ENCODE peak calls at places on chromosomes 2 and 18, in nine cellular contexts. One of them, this sample, is unnamed.

GRCh38 chr2:39523308-39524044 is 86.4 kb upstream of the MAP4K3 start:
- DNase-seq in stimulated activated CD4-positive, alpha-beta T cell treated with anti-CD3 and anti-CD28 coated beads, Interleukin-15, amount 100 ng/mL, for 1 hour: no peak
- DNase-seq in DND-41: no peak
- DNase-seq in EL: peak
- DNase-seq in NCI-H1105: no peak
- DNase-seq in PC-3: peak
- DNase-seq in NCI-H2081: no peak
- DNase-seq in RPMI8226: no peak
- DNase-seq in fibroblast of mammary gland: peak
- DNase-seq in this sample: no peak

GRCh38 chr2:225165052-225165451 is 122.8 kb upstream of the DOCK10 start:
- DNase-seq in stimulated activated CD4-positive, alpha-beta T cell treated with anti-CD3 and anti-CD28 coated beads, Interleukin-15, amount 100 ng/mL, for 1 hour: no peak
- DNase-seq in DND-41: no peak
- DNase-seq in EL: peak
- DNase-seq in NCI-H1105: no peak
- DNase-seq in PC-3: peak
- DNase-seq in NCI-H2081: no peak
- DNase-seq in RPMI8226: no peak
- DNase-seq in fibroblast of mammary gland: peak
- DNase-seq in this sample: no peak

GRCh38 chr18:46464926-46465655 is 191.9 kb downstream of the LOXHD1 start:
- DNase-seq in stimulated activated CD4-positive, alpha-beta T cell treated with anti-CD3 and anti-CD28 coated beads, Interleukin-15, amount 100 ng/mL, for 1 hour: no peak
- DNase-seq in DND-41: no peak
- DNase-seq in EL: no peak
- DNase-seq in NCI-H1105: no peak
- DNase-seq in PC-3: no peak
- DNase-seq in NCI-H2081: no peak
- DNase-seq in RPMI8226: no peak
- DNase-seq in fibroblast of mammary gland: no peak
- DNase-seq in this sample: no peak

GRCh38 chr2:200736646-200737274 is 75.0 kb upstream of the BZW1 start:
- DNase-seq in stimulated activated CD4-positive, alpha-beta T cell treated with anti-CD3 and anti-CD28 coated beads, Interleukin-15, amount 100 ng/mL, for 1 hour: no peak
- DNase-seq in DND-41: no peak
- DNase-seq in EL: no peak
- DNase-seq in NCI-H1105: no peak
- DNase-seq in PC-3: no peak
- DNase-seq in NCI-H2081: no peak
- DNase-seq in RPMI8226: no peak
- DNase-seq in fibroblast of mammary gland: no peak
- DNase-seq in this sample: no peak

GRCh38 chr2:68824831-68825230 is 46.4 kb downstream of the BMP10 start:
- DNase-seq in stimulated activated CD4-positive, alpha-beta T cell treated with anti-CD3 and anti-CD28 coated beads, Interleukin-15, amount 100 ng/mL, for 1 hour: no peak
- DNase-seq in DND-41: no peak
- DNase-seq in EL: peak
- DNase-seq in NCI-H1105: no peak
- DNase-seq in PC-3: peak
- DNase-seq in NCI-H2081: no peak
- DNase-seq in RPMI8226: no peak
- DNase-seq in fibroblast of mammary gland: peak
- DNase-seq in this sample: no peak

GRCh38 chr2:11368059-11368572 is 23.7 kb upstream of the ROCK2 start:
- DNase-seq in stimulated activated CD4-positive, alpha-beta T cell treated with anti-CD3 and anti-CD28 coated beads, Interleukin-15, amount 100 ng/mL, for 1 hour: no peak
- DNase-seq in DND-41: no peak
- DNase-seq in EL: no peak
- DNase-seq in NCI-H1105: no peak
- DNase-seq in PC-3: no peak
- DNase-seq in NCI-H2081: no peak
- DNase-seq in RPMI8226: no peak
- DNase-seq in fibroblast of mammary gland: peak
- DNase-seq in this sample: no peak

GRCh38 chr18:33116376-33116775 is 324.1 kb downstream of the CCDC178 start:
- DNase-seq in stimulated activated CD4-positive, alpha-beta T cell treated with anti-CD3 and anti-CD28 coated beads, Interleukin-15, amount 100 ng/mL, for 1 hour: no peak
- DNase-seq in DND-41: no peak
- DNase-seq in EL: no peak
- DNase-seq in NCI-H1105: peak
- DNase-seq in PC-3: peak
- DNase-seq in NCI-H2081: peak
- DNase-seq in RPMI8226: peak
- DNase-seq in fibroblast of mammary gland: no peak
- DNase-seq in this sample: peak

GRCh38 chr2:16249269-16250055 is 309.1 kb downstream of the MYCN start:
- DNase-seq in stimulated activated CD4-positive, alpha-beta T cell treated with anti-CD3 and anti-CD28 coated beads, Interleukin-15, amount 100 ng/mL, for 1 hour: no peak
- DNase-seq in DND-41: no peak
- DNase-seq in EL: no peak
- DNase-seq in NCI-H1105: no peak
- DNase-seq in PC-3: no peak
- DNase-seq in NCI-H2081: no peak
- DNase-seq in RPMI8226: no peak
- DNase-seq in fibroblast of mammary gland: no peak
- DNase-seq in this sample: no peak

GRCh38 chr2:181891258-181891965 is at the start of gene ITPRID2:
- DNase-seq in stimulated activated CD4-positive, alpha-beta T cell treated with anti-CD3 and anti-CD28 coated beads, Interleukin-15, amount 100 ng/mL, for 1 hour: peak
- DNase-seq in DND-41: peak
- DNase-seq in EL: peak
- DNase-seq in NCI-H1105: peak
- DNase-seq in PC-3: peak
- DNase-seq in NCI-H2081: peak
- DNase-seq in RPMI8226: peak
- DNase-seq in fibroblast of mammary gland: peak
- DNase-seq in this sample: peak

GRCh38 chr18:25651553-25651952 is 299.6 kb upstream of the ZNF521 start:
- DNase-seq in stimulated activated CD4-positive, alpha-beta T cell treated with anti-CD3 and anti-CD28 coated beads, Interleukin-15, amount 100 ng/mL, for 1 hour: no peak
- DNase-seq in DND-41: no peak
- DNase-seq in EL: peak
- DNase-seq in NCI-H1105: no peak
- DNase-seq in PC-3: no peak
- DNase-seq in NCI-H2081: no peak
- DNase-seq in RPMI8226: no peak
- DNase-seq in fibroblast of mammary gland: no peak
- DNase-seq in this sample: no peak

GRCh38 chr18:59881728-59882685 is 17.8 kb upstream of the PMAIP1 start:
- DNase-seq in stimulated activated CD4-positive, alpha-beta T cell treated with anti-CD3 and anti-CD28 coated beads, Interleukin-15, amount 100 ng/mL, for 1 hour: no peak
- DNase-seq in DND-41: peak
- DNase-seq in EL: peak
- DNase-seq in NCI-H1105: no peak
- DNase-seq in PC-3: peak
- DNase-seq in NCI-H2081: peak
- DNase-seq in RPMI8226: no peak
- DNase-seq in fibroblast of mammary gland: peak
- DNase-seq in this sample: no peak

GRCh38 chr2:144519934-144520717 is at the start of gene ZEB2:
- DNase-seq in stimulated activated CD4-positive, alpha-beta T cell treated with anti-CD3 and anti-CD28 coated beads, Interleukin-15, amount 100 ng/mL, for 1 hour: no peak
- DNase-seq in DND-41: peak
- DNase-seq in EL: peak
- DNase-seq in NCI-H1105: no peak
- DNase-seq in PC-3: peak
- DNase-seq in NCI-H2081: peak
- DNase-seq in RPMI8226: peak
- DNase-seq in fibroblast of mammary gland: peak
- DNase-seq in this sample: no peak

GRCh38 chr2:33313039-33313438 is 163.4 kb upstream of the RASGRP3 start:
- DNase-seq in stimulated activated CD4-positive, alpha-beta T cell treated with anti-CD3 and anti-CD28 coated beads, Interleukin-15, amount 100 ng/mL, for 1 hour: no peak
- DNase-seq in DND-41: no peak
- DNase-seq in EL: no peak
- DNase-seq in NCI-H1105: no peak
- DNase-seq in PC-3: no peak
- DNase-seq in NCI-H2081: no peak
- DNase-seq in RPMI8226: no peak
- DNase-seq in fibroblast of mammary gland: no peak
- DNase-seq in this sample: no peak

GRCh38 chr2:68506170-68506569 is 38.8 kb downstream of the APLF start:
- DNase-seq in stimulated activated CD4-positive, alpha-beta T cell treated with anti-CD3 and anti-CD28 coated beads, Interleukin-15, amount 100 ng/mL, for 1 hour: no peak
- DNase-seq in DND-41: no peak
- DNase-seq in EL: no peak
- DNase-seq in NCI-H1105: no peak
- DNase-seq in PC-3: no peak
- DNase-seq in NCI-H2081: no peak
- DNase-seq in RPMI8226: no peak
- DNase-seq in fibroblast of mammary gland: no peak
- DNase-seq in this sample: no peak

GRCh38 chr2:234625626-234626253 is 128.9 kb upstream of the ARL4C start:
- DNase-seq in stimulated activated CD4-positive, alpha-beta T cell treated with anti-CD3 and anti-CD28 coated beads, Interleukin-15, amount 100 ng/mL, for 1 hour: no peak
- DNase-seq in DND-41: no peak
- DNase-seq in EL: no peak
- DNase-seq in NCI-H1105: no peak
- DNase-seq in PC-3: no peak
- DNase-seq in NCI-H2081: no peak
- DNase-seq in RPMI8226: no peak
- DNase-seq in fibroblast of mammary gland: no peak
- DNase-seq in this sample: peak

GRCh38 chr2:79788952-79789612 is 276.2 kb downstream of the CTNNA2 start:
- DNase-seq in stimulated activated CD4-positive, alpha-beta T cell treated with anti-CD3 and anti-CD28 coated beads, Interleukin-15, amount 100 ng/mL, for 1 hour: no peak
- DNase-seq in DND-41: no peak
- DNase-seq in EL: no peak
- DNase-seq in NCI-H1105: no peak
- DNase-seq in PC-3: no peak
- DNase-seq in NCI-H2081: peak
- DNase-seq in RPMI8226: no peak
- DNase-seq in fibroblast of mammary gland: no peak
- DNase-seq in this sample: no peak

GRCh38 chr2:62441824-62442223 is 64.2 kb downstream of the TMEM17 start:
- DNase-seq in stimulated activated CD4-positive, alpha-beta T cell treated with anti-CD3 and anti-CD28 coated beads, Interleukin-15, amount 100 ng/mL, for 1 hour: no peak
- DNase-seq in DND-41: no peak
- DNase-seq in EL: no peak
- DNase-seq in NCI-H1105: no peak
- DNase-seq in PC-3: no peak
- DNase-seq in NCI-H2081: no peak
- DNase-seq in RPMI8226: no peak
- DNase-seq in fibroblast of mammary gland: no peak
- DNase-seq in this sample: no peak

GRCh38 chr2:145860083-145860482 is 1340.2 kb upstream of the ZEB2 start:
- DNase-seq in stimulated activated CD4-positive, alpha-beta T cell treated with anti-CD3 and anti-CD28 coated beads, Interleukin-15, amount 100 ng/mL, for 1 hour: no peak
- DNase-seq in DND-41: no peak
- DNase-seq in EL: no peak
- DNase-seq in NCI-H1105: no peak
- DNase-seq in PC-3: peak
- DNase-seq in NCI-H2081: no peak
- DNase-seq in RPMI8226: no peak
- DNase-seq in fibroblast of mammary gland: no peak
- DNase-seq in this sample: no peak

GRCh38 chr2:190910341-190911136 is 29.9 kb downstream of the GLS start:
- DNase-seq in stimulated activated CD4-positive, alpha-beta T cell treated with anti-CD3 and anti-CD28 coated beads, Interleukin-15, amount 100 ng/mL, for 1 hour: no peak
- DNase-seq in DND-41: no peak
- DNase-seq in EL: peak
- DNase-seq in NCI-H1105: no peak
- DNase-seq in PC-3: peak
- DNase-seq in NCI-H2081: no peak
- DNase-seq in RPMI8226: no peak
- DNase-seq in fibroblast of mammary gland: peak
- DNase-seq in this sample: no peak

GRCh38 chr18:9354256-9354655 is 19.7 kb downstream of the TWSG1 start:
- DNase-seq in stimulated activated CD4-positive, alpha-beta T cell treated with anti-CD3 and anti-CD28 coated beads, Interleukin-15, amount 100 ng/mL, for 1 hour: no peak
- DNase-seq in DND-41: no peak
- DNase-seq in EL: no peak
- DNase-seq in NCI-H1105: no peak
- DNase-seq in PC-3: no peak
- DNase-seq in NCI-H2081: no peak
- DNase-seq in RPMI8226: no peak
- DNase-seq in fibroblast of mammary gland: peak
- DNase-seq in this sample: no peak

GRCh38 chr2:205687018-205687956 is 5.0 kb downstream of the NRP2 start:
- DNase-seq in stimulated activated CD4-positive, alpha-beta T cell treated with anti-CD3 and anti-CD28 coated beads, Interleukin-15, amount 100 ng/mL, for 1 hour: no peak
- DNase-seq in DND-41: no peak
- DNase-seq in EL: no peak
- DNase-seq in NCI-H1105: peak
- DNase-seq in PC-3: no peak
- DNase-seq in NCI-H2081: no peak
- DNase-seq in RPMI8226: no peak
- DNase-seq in fibroblast of mammary gland: no peak
- DNase-seq in this sample: no peak

This sample was measured in Jurkat, Clone E6-1.